ENCODE peak calls at places on chromosomes 6 and 20, in five cellular contexts. L is PC-3, R is mesenchymal stem cell, W is IMR-90, A is Karpas-422. K is an unnamed sample.

GRCh38 chr20:5080384-5080877 is 39.3 kb downstream of the PCNA start:
- DNase-seq in L (no peak), R (peak; percentile 76), W (peak; percentile 54), A (peak; percentile 73), K (no peak)

GRCh38 chr20:37381621-37382538 is 35.9 kb downstream of the SRC start:
- DNase-seq in A (peak; percentile 99), L (no peak), W (no peak), R (no peak), K (no peak)

GRCh38 chr20:18252597-18253451 is 35.5 kb upstream of the ZNF133 start:
- DNase-seq in W (no peak), L (peak; percentile 99), R (no peak), A (no peak), K (no peak)

GRCh38 chr6:18260448-18261106 is 3.8 kb downstream of the DEK start:
- DNase-seq in L (peak; percentile 71), R (peak; percentile 51), A (peak; percentile 73), W (peak; percentile 36), K (no peak)

GRCh38 chr6:39342692-39343460 is 20.4 kb upstream of the KCNK16 start:
- DNase-seq in L (no peak), A (no peak), R (peak; percentile 49), W (no peak), K (no peak)

GRCh38 chr6:7505196-7505699 is 36.2 kb upstream of the DSP start:
- DNase-seq in W (peak; percentile 85), R (peak; percentile 66), L (peak; percentile 96), A (no peak), K (peak; percentile 6)

GRCh38 chr6:34393968-34394305 is 1.5 kb upstream of the NUDT3 start:
- DNase-seq in W (no peak), L (no peak), R (no peak), A (no peak), K (no peak)

GRCh38 chr6:22752522-22752921 is 183.2 kb downstream of the HDGFL1 start:
- DNase-seq in L (no peak), W (no peak), R (no peak), A (no peak), K (no peak)

GRCh38 chr6:31718294-31718693 is 3.1 kb downstream of the LY6G6D start:
- DNase-seq in W (no peak), L (peak; percentile 98), R (no peak), A (no peak), K (no peak)

GRCh38 chr6:115910147-115910546 is 150.5 kb downstream of the FRK start:
- DNase-seq in W (no peak), R (no peak), L (no peak), A (no peak), K (no peak)

GRCh38 chr6:111113731-111114438 is 26.6 kb downstream of the SLC16A10 start:
- DNase-seq in W (peak; percentile 48), A (no peak), L (no peak), R (peak; percentile 26), K (no peak)

GRCh38 chr6:35503534-35503933 is 6.7 kb upstream of the TEAD3 start:
- DNase-seq in L (no peak), W (no peak), A (no peak), R (no peak), K (no peak)

GRCh38 chr20:34894723-34895122 is 18.3 kb downstream of the ACSS2 start:
- DNase-seq in R (no peak), W (no peak), A (no peak), L (no peak), K (no peak)

GRCh38 chr6:125019873-125020272 is 57.6 kb downstream of the RNF217 start:
- DNase-seq in R (peak; percentile 21), W (no peak), A (no peak), L (no peak), K (no peak)

GRCh38 chr6:44738652-44739141 is 351.2 kb downstream of the CDC5L start:
- DNase-seq in R (peak; percentile 59), L (no peak), W (peak; percentile 16), A (no peak), K (no peak)

GRCh38 chr20:56032251-56032650 is 26.9 kb upstream of the CBLN4 start:
- DNase-seq in R (no peak), L (no peak), W (no peak), A (peak; percentile 42), K (no peak)

GRCh38 chr6:6966127-6966526 is 141.6 kb upstream of the RREB1 start:
- DNase-seq in L (peak; percentile 33), A (no peak), W (no peak), R (no peak), K (no peak)

GRCh38 chr6:65170273-65170672 is 536.8 kb downstream of the EYS start:
- DNase-seq in A (no peak), W (peak; percentile 18), R (peak; percentile 18), L (peak; percentile 42), K (no peak)

GRCh38 chr6:71879016-71879415 is 7.3 kb upstream of the RIMS1 start:
- DNase-seq in R (no peak), L (no peak), W (peak; percentile 49), A (no peak), K (no peak)

GRCh38 chr6:35025241-35026188 is 115.6 kb downstream of the TCP11 start:
- DNase-seq in L (peak; percentile 42), W (no peak), A (no peak), R (no peak), K (peak; percentile 29)

GRCh38 chr6:64774881-64775280 is 932.1 kb downstream of the EYS start:
- DNase-seq in L (peak; percentile 4), W (no peak), A (no peak), R (peak; percentile 17), K (no peak)

GRCh38 chr6:1079525-1079924 is 232.4 kb upstream of the FOXQ1 start:
- DNase-seq in A (no peak), L (no peak), R (peak; percentile 12), W (no peak), K (no peak)

GRCh38 chr6:146948790-146949342 is 255.4 kb upstream of the STXBP5 start:
- DNase-seq in L (no peak), A (no peak), R (peak; percentile 9), W (no peak), K (no peak)

GRCh38 chr6:3325210-3325609 is 66.5 kb downstream of the PSMG4 start:
- DNase-seq in L (peak; percentile 43), A (no peak), W (peak; percentile 62), R (peak; percentile 22), K (peak; percentile 74)

GRCh38 chr6:158773581-158774449 is 45.4 kb downstream of the EZR start:
- DNase-seq in W (no peak), R (no peak), A (no peak), L (no peak), K (no peak)

GRCh38 chr6:157556671-157557430 is 175.9 kb downstream of the ZDHHC14 start:
- DNase-seq in L (no peak), W (no peak), A (no peak), R (no peak), K (no peak)

GRCh38 chr6:157558049-157558448 is 177.1 kb downstream of the ZDHHC14 start:
- DNase-seq in W (peak; percentile 6), R (no peak), L (no peak), A (no peak), K (no peak)

GRCh38 chr6:157558487-157559200 is 177.7 kb downstream of the ZDHHC14 start:
- DNase-seq in R (no peak), A (no peak), W (no peak), L (no peak), K (no peak)

GRCh38 chr6:157555795-157556645 is 175.0 kb downstream of the ZDHHC14 start:
- DNase-seq in R (no peak), A (no peak), L (no peak), W (no peak), K (no peak)

DNA sequence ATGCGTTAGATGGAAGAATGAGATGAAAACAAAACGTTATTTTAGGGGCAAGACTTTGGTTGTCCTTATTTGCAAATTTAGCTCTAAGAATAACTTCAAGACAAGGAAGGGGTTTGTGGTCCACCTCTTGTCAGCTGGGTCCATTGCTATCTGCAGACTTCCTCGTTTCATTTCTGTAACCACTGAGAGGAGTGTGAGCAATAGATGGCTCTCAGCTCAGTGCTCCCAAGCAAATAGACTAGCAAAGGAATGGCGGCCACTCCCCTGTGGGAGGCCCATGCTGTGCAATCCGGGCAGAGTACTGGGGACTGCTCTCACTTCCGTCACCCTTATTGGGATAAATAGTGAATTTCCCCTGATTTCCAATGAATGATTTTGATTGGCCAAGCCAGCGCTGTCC is 176.6 kb downstream of the ZDHHC14 start:
- DNase-seq in L (no peak), R (no peak), A (no peak), W (no peak), K (no peak)
- H3K9ac ChIP-seq in L (no peak overlapping the region), R (no peak overlapping the region), A (no peak overlapping the region), W (no peak overlapping the region), K (no peak overlapping the region)

GRCh38 chr20:47232518-47232917 is 124.0 kb downstream of the ZMYND8 start:
- DNase-seq in W (no peak), R (no peak), A (no peak), L (no peak), K (no peak)
- H3K4me3 ChIP-seq in W (no peak overlapping the region), R (no peak overlapping the region), A (no peak overlapping the region), L (no peak overlapping the region), K (no peak overlapping the region)

DNA sequence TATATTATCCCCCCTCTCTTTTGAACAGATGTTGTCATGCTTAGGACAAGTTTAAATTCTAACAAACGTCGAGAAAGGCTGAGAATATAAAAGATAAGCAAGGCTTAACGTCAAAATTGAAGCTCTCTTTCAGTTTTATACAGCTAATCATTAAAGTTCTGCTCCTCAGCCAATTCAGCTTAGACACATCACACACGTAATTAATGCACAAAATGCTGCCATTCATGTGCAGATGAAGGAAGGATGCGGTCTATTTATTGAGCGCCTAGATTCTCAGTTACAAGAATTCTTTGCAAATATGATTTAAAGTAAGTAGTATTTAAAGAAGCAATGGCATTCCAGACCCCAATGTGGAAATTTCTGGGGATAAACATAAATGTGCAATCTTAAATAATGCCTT is 86.0 kb downstream of the LYRM4 start:
- DNase-seq in R (no peak), A (no peak), W (no peak), L (no peak), K (no peak)
- H3K9ac ChIP-seq in R (no peak overlapping the region), A (no peak overlapping the region), W (no peak overlapping the region), L (no peak overlapping the region), K (no peak overlapping the region)

GRCh38 chr20:19886666-19887288 is 128.7 kb downstream of the RIN2 start:
- DNase-seq in L (peak; percentile 26), R (peak; percentile 65), W (peak; percentile 56), A (no peak), K (no peak)

GRCh38 chr20:19885981-19886665 is 128.1 kb downstream of the RIN2 start:
- DNase-seq in A (no peak), L (peak; percentile 77), W (peak; percentile 61), R (peak; percentile 84), K (peak; percentile 84)

GRCh38 chr20:19888269-19888669 is 128.9 kb upstream of the NAA20 start:
- DNase-seq in W (no peak), L (no peak), A (peak; percentile 59), R (peak; percentile 70), K (peak; percentile 68)

GRCh38 chr20:19889011-19889953 is 127.9 kb upstream of the NAA20 start:
- DNase-seq in R (peak; percentile 79), W (peak; percentile 76), A (no peak), L (peak; percentile 52), K (peak; percentile 97)

DNA sequence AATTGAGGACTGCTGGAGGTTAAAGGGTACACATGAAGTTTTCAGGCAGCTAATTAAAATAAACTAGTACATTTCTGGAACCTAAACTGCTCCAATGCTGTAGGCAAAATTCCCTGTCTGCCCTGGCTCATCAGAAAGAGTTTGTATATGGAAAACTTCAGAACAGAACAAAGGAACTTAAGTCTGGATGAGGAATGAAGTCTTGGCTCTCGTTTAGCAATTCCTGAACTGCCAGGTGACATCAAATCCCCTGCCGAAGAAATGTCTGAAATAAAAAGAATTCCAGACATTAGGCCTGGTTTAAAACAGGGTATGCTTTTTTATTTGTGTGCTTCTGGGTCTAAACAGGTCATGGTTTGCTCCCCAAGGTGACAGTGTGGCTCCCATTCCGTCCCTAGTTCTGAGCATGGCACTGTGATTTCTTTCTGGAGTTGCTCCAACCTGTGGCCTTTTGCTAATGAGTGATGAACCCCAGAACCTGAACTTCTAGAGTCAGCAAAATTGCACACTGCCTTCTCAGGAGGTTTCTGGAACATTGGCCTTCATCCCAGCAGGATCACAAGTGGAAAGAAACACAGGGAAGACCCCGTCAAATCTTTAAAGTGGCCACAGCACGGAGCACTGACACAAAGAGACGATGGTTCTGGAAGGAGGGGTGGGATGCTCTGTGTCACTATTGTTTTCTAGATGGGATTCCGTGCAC is 129.4 kb upstream of the NAA20 start:
- DNase-seq in R (no peak), A (no peak), W (no peak), L (no peak), K (peak; percentile 58)
- H3K4me3 ChIP-seq in R (peak overlapping the region; percentile 76), A (no peak overlapping the region), W (peak overlapping the region; percentile 57), L (peak overlapping the region; percentile 60), K (peak overlapping the region; percentile 85)